ENCODE peak calls at places on chromosomes 4 and X, in eight cellular contexts. V, K, W, B, H, O, S and X are unnamed samples.

GRCh38 chrX:42597481-42597880 is 180.5 kb downstream of the PPP1R2C start:
- DNase-seq in B (no peak), W (no peak), K (no peak), V (no peak), O (no peak), H (no peak), S (no peak), X (no peak)

GRCh38 chr4:124934921-124935320 is 222.4 kb upstream of the ANKRD50 start:
- DNase-seq in S (no peak), B (no peak), W (no peak), O (no peak), H (no peak), V (no peak), K (no peak), X (no peak)

GRCh38 chrX:142184756-142185602 is 20.1 kb downstream of the MAGEC2 start:
- DNase-seq in V (no peak), W (no peak), S (no peak), O (no peak), H (no peak), K (no peak), B (no peak), X (no peak)

GRCh38 chrX:46953137-46953527 is 40.9 kb downstream of the JADE3 start:
- DNase-seq in S (no peak), V (no peak), K (no peak), O (no peak), H (peak), W (no peak), B (no peak), X (no peak)

GRCh38 chr4:41339812-41340809 is 83.4 kb downstream of the UCHL1 start:
- DNase-seq in H (no peak), S (no peak), O (peak), V (no peak), W (peak), K (peak), B (no peak), X (no peak)

GRCh38 chr4:153798901-153799707 is 10.2 kb upstream of the SFRP2 start:
- DNase-seq in W (no peak), O (no peak), S (no peak), H (no peak), B (no peak), V (no peak), K (no peak), X (no peak)

GRCh38 chr4:142826503-142827241 is 19.4 kb downstream of the INPP4B start:
- DNase-seq in K (no peak), V (no peak), B (no peak), S (no peak), W (no peak), O (no peak), H (no peak), X (no peak)

GRCh38 chrX:108264376-108264775 is 172.8 kb downstream of the ATG4A start:
- DNase-seq in B (no peak), K (no peak), S (no peak), W (no peak), V (no peak), O (no peak), H (no peak), X (no peak)

GRCh38 chr4:164442167-164442566 is 311.8 kb upstream of the SMIM31 start:
- DNase-seq in S (no peak), O (no peak), V (no peak), K (peak), H (no peak), B (peak), W (peak), X (peak)

GRCh38 chr4:47219586-47219985 is 188.2 kb downstream of the GABRB1 start:
- DNase-seq in S (no peak), B (no peak), K (no peak), O (no peak), V (no peak), W (peak), H (no peak), X (no peak)

GRCh38 chr4:87978656-87979055 is 3.1 kb downstream of the SPP1 start:
- DNase-seq in B (peak), S (no peak), W (peak), O (no peak), K (no peak), V (no peak), H (no peak), X (peak)

GRCh38 chr4:176635372-176636261 is 157.1 kb downstream of the VEGFC start:
- DNase-seq in S (no peak), O (peak), B (peak), H (peak), K (peak), W (peak), V (no peak), X (peak)

DNA sequence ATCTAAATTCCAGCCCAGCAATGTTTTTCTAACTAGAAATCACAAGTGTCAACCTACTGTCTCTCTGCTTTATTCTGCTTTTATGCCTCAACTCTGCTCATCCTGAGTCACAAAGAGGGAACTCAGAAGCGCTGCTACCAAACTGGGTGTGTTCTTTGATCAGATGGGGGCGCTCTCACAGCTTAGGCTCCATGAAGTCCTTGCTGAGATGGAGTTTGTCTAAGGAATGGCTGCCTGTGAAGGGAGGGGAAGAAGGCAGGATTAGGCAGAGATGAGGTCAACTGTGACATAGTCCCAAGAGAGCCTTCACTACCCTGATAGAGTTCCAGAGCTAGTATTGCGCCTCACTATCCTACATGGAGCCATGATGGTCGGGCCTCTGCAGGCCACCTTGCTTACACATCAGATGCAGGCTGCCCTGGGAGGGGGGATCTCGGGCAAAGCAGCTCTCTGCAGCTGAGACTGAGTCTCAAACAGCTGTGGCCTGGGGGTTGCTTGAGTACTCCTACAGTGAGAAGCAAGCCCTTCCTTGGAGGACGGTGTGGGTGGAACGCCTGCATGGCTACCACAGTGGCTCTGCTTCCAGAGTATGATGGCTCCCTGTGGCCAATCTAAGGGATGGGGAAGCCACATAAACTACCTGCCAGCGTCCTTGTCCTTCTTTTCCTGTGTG is 219.9 kb downstream of the CCNG2 start:
- DNase-seq in V (no peak), B (no peak), H (no peak), S (no peak), W (no peak), O (no peak), K (no peak), X (no peak)
- H3K4me3 ChIP-seq in V (no peak), B (no peak), H (no peak), S (no peak), W (no peak), O (no peak), K (no peak), X (no peak)

GRCh38 chrX:148961990-148962389 is 461.6 kb downstream of the AFF2 start:
- DNase-seq in W (no peak), V (no peak), H (no peak), S (no peak), K (no peak), O (no peak), B (no peak), X (no peak)
- H3K4me3 ChIP-seq in W (no peak), V (no peak), H (no peak), S (no peak), K (no peak), O (no peak), B (no peak), X (no peak)

DNA sequence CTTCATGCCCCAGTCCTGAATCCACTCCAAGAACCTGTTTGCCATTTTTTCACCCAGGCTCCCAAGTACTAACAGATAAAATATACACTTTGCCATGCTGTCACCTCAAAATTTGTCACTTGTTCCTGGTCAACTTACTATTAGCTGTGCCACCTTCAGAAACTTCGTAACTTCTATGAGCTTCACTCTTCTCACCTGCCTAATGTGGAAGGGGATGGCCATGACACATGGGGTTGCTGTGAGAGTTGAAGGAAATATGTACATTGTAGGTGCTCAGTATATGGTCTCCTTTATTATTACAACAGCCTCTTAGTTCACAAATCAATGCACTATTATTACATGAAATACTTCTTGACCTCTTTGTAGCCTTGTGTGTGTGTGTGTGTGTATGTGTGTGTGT is 10.4 kb downstream of the TMSB4X start:
- DNase-seq in S (no peak), O (no peak), V (no peak), B (peak), H (no peak), W (no peak), K (no peak), X (no peak)
- H3K4me3 ChIP-seq in S (no peak), O (no peak), V (no peak), B (no peak), H (no peak), W (no peak), K (no peak), X (no peak)

DNA sequence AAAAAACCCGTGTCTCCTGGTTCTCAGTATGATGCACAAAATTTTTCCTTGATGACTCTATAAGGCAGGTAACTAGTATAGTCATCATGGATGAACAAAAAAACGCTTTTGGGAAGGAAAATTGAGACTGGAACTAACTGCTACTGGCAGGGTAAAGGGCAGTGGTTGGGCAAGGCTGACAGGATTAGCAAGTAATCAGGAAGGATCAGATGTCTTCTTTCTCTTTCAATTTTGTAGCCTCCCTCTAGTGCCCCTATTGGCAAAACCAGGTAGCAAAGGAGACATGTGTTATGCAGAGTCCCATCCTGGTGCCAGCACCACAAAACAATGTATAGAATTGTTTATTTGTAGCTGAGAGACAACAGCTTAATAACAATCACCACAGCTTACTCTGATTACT is 12.8 kb upstream of the SLITRK4 start:
- DNase-seq in B (no peak), K (peak), O (peak), W (no peak), S (no peak), H (peak), V (no peak), X (peak)
- H3K4me3 ChIP-seq in B (no peak), K (no peak), O (no peak), W (no peak), S (no peak), H (no peak), V (no peak), X (no peak)

GRCh38 chr4:137531121-137531520 is 1.2 kb downstream of the PCDH18 start:
- DNase-seq in S (no peak), K (peak), B (no peak), V (no peak), H (no peak), W (peak), O (peak), X (no peak)
- H3K4me3 ChIP-seq in S (no peak), K (peak), B (no peak), V (peak), H (no peak), W (peak), O (peak), X (no peak)

GRCh38 chr4:2059726-2060577 is 825 bp downstream of the NAT8L start:
- DNase-seq in H (no peak), K (no peak), W (no peak), S (no peak), O (no peak), B (no peak), V (no peak), X (peak)
- H3K4me3 ChIP-seq in H (no peak), K (peak), W (no peak), S (peak), O (no peak), B (no peak), V (peak), X (no peak)

DNA sequence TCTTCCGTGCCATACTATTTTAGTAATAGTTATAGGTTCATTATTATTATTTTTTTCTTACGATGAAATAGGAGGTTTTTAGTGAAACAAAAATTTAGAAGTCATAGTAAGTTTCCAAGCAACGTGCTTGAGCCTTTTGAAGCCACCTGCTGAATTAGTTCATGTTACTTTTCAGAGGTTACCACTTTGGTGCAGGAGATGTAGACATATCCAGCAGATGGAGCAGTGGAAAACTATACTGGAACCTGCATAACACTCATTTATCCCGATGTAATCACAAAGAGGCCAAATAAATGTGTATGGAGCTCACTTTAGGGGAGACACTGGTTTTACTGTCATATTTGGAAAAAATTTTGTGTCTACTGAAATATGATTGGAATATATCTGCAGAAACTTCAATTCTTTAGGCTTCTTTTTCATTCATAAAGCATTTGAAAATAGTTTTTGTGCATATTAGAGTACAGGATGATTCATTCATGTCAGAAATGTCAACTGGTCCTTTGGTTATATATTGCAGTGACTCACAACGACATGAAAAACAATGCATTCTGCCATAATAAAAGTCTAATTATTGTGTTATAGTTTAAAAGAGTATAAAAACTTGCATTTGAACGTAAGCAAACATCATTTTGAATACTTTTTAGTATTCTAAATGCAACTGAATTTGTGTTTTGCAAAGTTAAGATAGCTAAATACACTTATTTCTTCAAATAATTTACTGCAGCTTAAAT is 2182.9 kb upstream of the TENM3 start:
- DNase-seq in B (no peak), V (no peak), H (peak), K (peak), S (no peak), O (no peak), W (peak), X (peak)
- H3K4me3 ChIP-seq in B (no peak), V (peak), H (peak), K (no peak), S (no peak), O (no peak), W (no peak), X (no peak)